ENCODE peak calls at places on chromosomes 11 and 22, in five cellular contexts. J is sigmoid colon, Z is stomach, B is HepG2, V is transverse colon. T is an unnamed sample.
A peak's percentile ranks its signal among the peaks of the same experiment; 100 is the strongest.

GRCh38 chr11:11078344-11078743 is 220.5 kb upstream of the ZBED5 start:
- DNase-seq in B (no peak), J (no peak), Z (no peak), V (no peak), T (no peak)

GRCh38 chr22:17778412-17778976 is 4.2 kb upstream of the BID start:
- DNase-seq in Z (no peak), J (no peak), V (no peak), B (no peak), T (no peak)

GRCh38 chr11:100883860-100884259 is 196.8 kb downstream of the ARHGAP42 start:
- DNase-seq in V (no peak), B (no peak), J (no peak), Z (no peak), T (no peak)

GRCh38 chr11:123683616-123684170 is 29.3 kb upstream of the SCN3B start:
- DNase-seq in J (no peak), V (no peak), B (no peak), Z (no peak), T (no peak)

GRCh38 chr22:49959782-49960158 is 802 bp upstream of the PIM3 start:
- DNase-seq in B (peak; percentile 74), J (peak; percentile 81), Z (peak; percentile 66), V (peak; percentile 73), T (no peak)

GRCh38 chr11:59923813-59924212 is 14.4 kb upstream of the OOSP1 start:
- DNase-seq in J (no peak), Z (no peak), B (no peak), V (no peak), T (no peak)

GRCh38 chr22:44746836-44747519 is 5.4 kb upstream of the ARHGAP8 start:
- DNase-seq in B (peak; percentile 43), Z (peak; percentile 47), J (no peak), V (peak; percentile 70), T (no peak)

GRCh38 chr22:35719212-35719869 is 1.7 kb downstream of the APOL5 start:
- DNase-seq in B (no peak), Z (no peak), J (no peak), V (no peak), T (no peak)

GRCh38 chr22:17824452-17824851 is 50.2 kb upstream of the BID start:
- DNase-seq in Z (no peak), V (no peak), B (no peak), J (no peak), T (no peak)

GRCh38 chr11:68912254-68912653 is 8.6 kb downstream of the IGHMBP2 start:
- DNase-seq in J (no peak), V (no peak), B (no peak), Z (no peak), T (no peak)

GRCh38 chr11:130915556-130916237 is 582 bp downstream of the SNX19 start:
- DNase-seq in B (no peak), V (no peak), J (no peak), Z (no peak), T (no peak)

GRCh38 chr11:128235958-128236357 is 351.4 kb downstream of the ETS1 start:
- DNase-seq in B (no peak), J (peak; percentile 69), Z (no peak), V (no peak), T (no peak)

GRCh38 chr11:15901790-15902189 is 454.6 kb downstream of the SOX6 start:
- DNase-seq in V (peak; percentile 20), Z (peak; percentile 50), B (peak; percentile 35), J (no peak), T (no peak)

GRCh38 chr11:125892071-125892470 is 4.6 kb downstream of the HYLS1 start:
- DNase-seq in V (no peak), J (no peak), B (no peak), Z (no peak), T (no peak)

DNA sequence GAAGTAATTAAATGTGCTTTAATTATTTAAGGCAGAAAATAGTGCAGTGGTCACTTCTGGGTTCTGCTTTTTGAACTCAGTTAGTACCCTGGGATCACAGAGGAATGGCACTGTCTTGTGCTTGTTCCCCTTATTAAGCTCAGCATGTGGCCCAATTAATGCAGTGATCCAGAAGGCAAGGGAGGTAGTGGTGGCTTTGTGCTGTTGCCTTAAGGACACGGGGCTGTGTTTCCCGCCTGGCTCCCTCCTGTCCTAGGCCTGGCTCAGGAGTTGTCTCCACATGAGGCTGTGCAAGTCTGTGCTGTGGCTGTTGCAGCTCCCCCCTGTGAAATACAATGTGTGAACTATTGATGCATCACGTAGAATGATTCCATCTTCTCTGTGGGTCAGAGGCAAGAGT is 49.2 kb upstream of the CABP7 start:
- DNase-seq in B (no peak), Z (no peak), V (no peak), J (no peak), T (no peak)
- TF ChIP-seq EP300 in B (no peak), Z (no peak), V (no peak), J (no peak), T (no peak)

DNA sequence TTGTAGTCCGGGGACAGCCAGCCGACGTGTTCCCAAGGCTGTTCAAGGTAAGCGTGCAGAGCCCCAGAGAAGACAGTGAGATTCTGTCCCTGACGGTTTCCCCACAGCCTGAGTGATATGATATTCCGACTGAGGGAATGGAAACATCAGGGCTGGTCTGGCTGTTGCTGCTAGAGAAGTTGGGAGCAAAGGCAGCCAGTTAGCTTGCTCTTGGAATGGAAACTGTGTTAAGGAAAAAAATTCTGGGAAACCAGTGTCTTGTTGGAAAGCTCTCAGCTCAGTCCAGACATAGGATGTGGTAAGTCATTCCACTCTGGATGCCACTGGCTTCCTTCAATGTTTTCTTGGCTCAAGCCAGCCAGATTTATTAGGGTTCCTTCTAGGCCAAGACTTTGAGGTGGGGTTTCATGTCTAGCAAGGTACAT is 8.8 kb downstream of the CRY2 start:
- DNase-seq in J (peak; percentile 79), V (no peak), B (no peak), Z (no peak), T (no peak)
- TF ChIP-seq POLR2AphosphoS5 in J (peak; percentile 93), V (peak; percentile 60), B (no peak), Z (peak; percentile 5), T (no peak)

DNA sequence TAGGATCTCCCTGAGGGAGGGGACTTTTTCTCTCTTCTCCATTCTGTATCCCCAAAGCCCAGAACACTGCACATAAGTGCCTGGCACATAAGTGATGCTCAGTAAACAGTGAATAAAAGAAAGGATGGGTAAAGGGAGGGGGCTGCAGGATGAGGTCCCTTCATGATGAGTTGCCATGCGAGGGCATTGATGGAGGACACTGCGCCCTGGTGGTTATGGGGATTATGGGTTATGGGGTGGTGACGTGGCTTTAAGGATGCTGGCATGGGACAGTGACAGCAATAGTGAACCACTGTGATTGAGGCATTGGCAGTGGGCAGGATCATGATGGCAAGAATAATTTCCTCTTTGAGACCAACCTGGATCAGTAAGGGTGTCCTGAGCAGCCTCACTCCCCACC is 43.9 kb upstream of the LRRC32 start:
- DNase-seq in J (no peak), V (no peak), Z (no peak), B (no peak), T (no peak)
- TF ChIP-seq CTCF in J (no peak), V (no peak), Z (no peak), B (no peak), T (no peak)

DNA sequence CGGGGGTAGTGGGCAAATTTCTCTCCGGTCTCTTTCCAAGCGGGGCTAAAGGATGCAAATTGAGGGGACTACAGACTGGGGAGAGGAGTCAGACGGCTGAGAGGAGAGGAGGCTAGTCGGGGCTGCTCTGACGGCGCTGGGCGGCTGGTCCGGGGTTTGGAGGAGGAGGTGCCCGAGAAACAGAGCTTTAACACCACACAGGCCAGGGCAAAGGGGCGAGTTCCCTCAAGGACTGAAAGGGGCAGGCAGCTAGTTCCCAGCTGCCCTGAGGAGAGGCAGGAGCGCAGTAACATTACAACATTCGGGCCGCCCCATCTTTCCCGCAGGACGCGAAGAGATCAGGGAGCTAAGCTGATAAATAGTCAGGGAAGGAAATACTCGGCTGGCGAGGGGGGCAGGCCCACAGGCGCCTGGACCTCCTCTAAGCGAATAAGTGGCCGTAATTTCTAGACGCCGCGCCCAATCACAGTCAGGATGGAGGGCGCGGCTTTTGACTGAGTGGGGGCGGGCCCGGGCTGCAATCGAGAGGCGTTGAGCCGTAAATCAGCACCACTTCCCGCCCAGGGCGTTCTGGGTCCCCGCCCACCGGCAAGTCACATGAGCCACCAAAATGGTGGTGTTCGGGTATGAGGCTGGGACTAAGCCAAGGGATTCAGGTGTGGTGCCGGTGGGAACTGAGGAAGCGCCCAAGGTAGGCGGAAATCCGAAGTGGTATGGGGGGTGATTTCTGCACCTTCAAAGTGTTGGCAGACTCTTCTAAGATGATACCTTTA is at the start of gene TMEM126B:
- DNase-seq in J (peak; percentile 99), B (peak; percentile 95), V (peak; percentile 98), Z (peak; percentile 99), T (peak; percentile 99)
- TF ChIP-seq EP300 in J (no peak), B (no peak), V (peak; percentile 68), Z (no peak), T (no peak)

GRCh38 chr11:119126675-119127268 is 5.4 kb downstream of the HINFP start:
- DNase-seq in B (no peak), V (no peak), J (no peak), Z (no peak), T (no peak)

GRCh38 chr11:119125849-119126248 is 4.5 kb downstream of the HINFP start:
- DNase-seq in V (peak; percentile 64), J (no peak), B (no peak), Z (no peak), T (no peak)

GRCh38 chr11:119134389-119134978 is 13.1 kb downstream of the HINFP start:
- DNase-seq in V (no peak), B (no peak), J (no peak), Z (no peak), T (no peak)

GRCh38 chr11:119130662-119131061 is 9.3 kb downstream of the HINFP start:
- DNase-seq in J (no peak), Z (no peak), B (peak; percentile 56), V (no peak), T (no peak)
- TF ChIP-seq POLR2AphosphoS5 in J (no peak), Z (no peak), B (no peak), V (no peak), T (no peak)

GRCh38 chr11:14254533-14255530 is 104.2 kb downstream of the RRAS2 start:
- DNase-seq in J (no peak), Z (no peak), V (no peak), B (no peak), T (no peak)

GRCh38 chr11:14249121-14249963 is 109.6 kb downstream of the RRAS2 start:
- DNase-seq in J (peak; percentile 78), Z (peak; percentile 64), B (peak; percentile 35), V (peak; percentile 71), T (no peak)

GRCh38 chr11:14253878-14254277 is 105.1 kb downstream of the RRAS2 start:
- DNase-seq in V (no peak), B (no peak), J (no peak), Z (no peak), T (no peak)

GRCh38 chr11:14251754-14252153 is 107.2 kb downstream of the RRAS2 start:
- DNase-seq in B (no peak), Z (no peak), J (no peak), V (no peak), T (no peak)

DNA sequence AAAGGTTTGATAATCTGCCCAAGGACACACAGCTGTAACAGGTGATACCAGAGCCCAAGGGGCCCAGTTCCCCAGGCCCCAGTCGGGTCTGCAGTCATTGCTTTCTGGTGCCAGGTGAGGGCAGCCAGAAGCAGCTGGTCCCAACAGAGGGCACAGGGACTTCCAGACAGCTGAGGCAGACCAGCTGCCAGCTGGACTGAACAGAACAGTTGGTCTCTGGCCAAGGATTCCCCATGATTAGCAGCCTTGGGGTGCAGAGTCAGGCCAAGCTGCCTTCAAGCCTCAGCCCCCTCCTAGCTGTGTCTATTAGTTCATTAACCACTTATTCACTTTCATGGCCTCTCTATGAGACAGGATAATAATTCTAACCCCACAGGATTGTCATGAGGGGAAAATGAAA is 105.5 kb downstream of the RRAS2 start:
- DNase-seq in B (no peak), J (no peak), Z (no peak), V (no peak), T (no peak)
- TF ChIP-seq CTCF in B (no peak), J (no peak), Z (no peak), V (no peak), T (no peak)

T was measured in suprapubic skin.